ENCODE peak calls at places on chromosome 14, in eight cellular contexts. I, K, L, A, T, H, O and X are unnamed samples. For H3K9me3, the result is how much of the 10 kb centered on the place peaks cover.

GRCh38 chr14:51554953-51555352 is 96.8 kb upstream of the FRMD6 start:
- DNase-seq in K (peak), T (no peak), L (no peak), O (no peak), H (no peak), A (no peak), I (no peak), X (peak)

GRCh38 chr14:92400579-92401444 is 77.8 kb downstream of the SLC24A4 start:
- DNase-seq in H (no peak), K (no peak), I (no peak), O (no peak), T (no peak), A (no peak), L (no peak), X (peak)

GRCh38 chr14:100439781-100440180 is 116.6 kb downstream of the SLC25A47 start:
- DNase-seq in I (no peak), K (peak), A (no peak), T (no peak), O (no peak), H (no peak), L (no peak), X (peak)

GRCh38 chr14:22821193-22822016 is 6.2 kb upstream of the SLC7A7 start:
- DNase-seq in O (no peak), K (peak), H (no peak), I (peak), T (peak), A (no peak), L (no peak), X (peak)

GRCh38 chr14:37129047-37129446 is 43.4 kb downstream of the SLC25A21 start:
- DNase-seq in A (no peak), H (no peak), T (no peak), O (no peak), K (no peak), L (no peak), I (no peak), X (no peak)

GRCh38 chr14:61335876-61336275 is 14.5 kb downstream of the PRKCH start:
- DNase-seq in O (no peak), I (no peak), T (no peak), K (no peak), A (peak), H (no peak), L (no peak), X (no peak)

GRCh38 chr14:34623506-34623905 is 6.4 kb downstream of the SNX6 start:
- DNase-seq in T (no peak), I (no peak), A (no peak), K (peak), L (no peak), O (no peak), H (no peak), X (no peak)

GRCh38 chr14:95993768-95994592 is 45.2 kb upstream of the C14orf132 start:
- DNase-seq in I (peak), T (peak), O (peak), H (no peak), K (peak), A (peak), L (no peak), X (peak)

GRCh38 chr14:33956640-33957039 is 5.8 kb upstream of the EGLN3 start:
- DNase-seq in L (no peak), T (no peak), A (no peak), I (no peak), H (no peak), O (no peak), K (no peak), X (no peak)

GRCh38 chr14:80447396-80447795 is 236.1 kb upstream of the DIO2 start:
- DNase-seq in I (no peak), A (no peak), H (no peak), T (no peak), L (no peak), O (no peak), K (peak), X (peak)

GRCh38 chr14:69673099-69673498 is 61.7 kb downstream of the SUSD6 start:
- DNase-seq in L (no peak), H (no peak), K (no peak), T (no peak), A (peak), O (no peak), I (no peak), X (no peak)

DNA sequence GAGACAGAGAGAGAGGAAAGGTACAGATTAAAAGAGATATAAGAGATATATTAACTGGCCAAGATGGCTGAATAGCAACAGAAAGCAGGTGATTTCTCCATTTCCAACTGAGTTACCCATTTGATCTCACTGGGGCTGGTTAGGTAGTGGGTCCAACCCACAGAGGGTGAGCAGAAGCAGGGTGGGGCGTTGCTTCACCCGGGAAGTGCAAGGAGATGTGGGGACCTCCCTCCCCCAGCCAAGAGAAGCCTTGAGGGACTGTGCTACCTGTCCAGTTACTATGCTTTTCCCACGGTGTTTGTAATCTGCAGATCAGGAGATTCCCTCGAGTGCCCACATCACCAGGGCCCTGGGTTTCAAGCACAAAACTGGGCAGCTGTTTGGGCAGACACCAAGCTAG is 131.2 kb downstream of the AKAP6 start:
- DNase-seq in K (no peak), I (no peak), T (no peak), L (no peak), A (no peak), O (no peak), H (no peak), X (no peak)
- H3K27ac ChIP-seq in K (no peak), I (no peak), T (no peak), L (no peak), A (no peak), O (no peak), H (no peak), X (no peak)

GRCh38 chr14:19902409-19902808 is 18.0 kb upstream of the OR4K5 start:
- DNase-seq in I (no peak), K (no peak), H (no peak), T (no peak), L (no peak), O (no peak), A (no peak), X (no peak)

GRCh38 chr14:19906665-19907064 is 13.7 kb upstream of the OR4K5 start:
- DNase-seq in A (no peak), I (no peak), L (no peak), O (no peak), H (no peak), K (no peak), T (no peak), X (no peak)

GRCh38 chr14:19895282-19895681 is 20.3 kb downstream of the OR4K2 start:
- DNase-seq in L (no peak), K (no peak), H (no peak), A (no peak), I (no peak), O (no peak), T (no peak), X (no peak)

GRCh38 chr14:19900999-19901398 is 19.4 kb upstream of the OR4K5 start:
- DNase-seq in H (no peak), T (no peak), L (no peak), O (no peak), I (no peak), A (no peak), K (no peak), X (no peak)
- H3K9me3 ChIP-seq in H (under half), T (under half), L (under half), O (under half), I (under half), A (under half), K (under half), X (under half)

GRCh38 chr14:72677664-72678063 is 216.2 kb downstream of the DPF3 start:
- DNase-seq in A (no peak), K (peak), L (no peak), T (no peak), I (no peak), H (no peak), O (no peak), X (no peak)
- H3K4me3 ChIP-seq in A (no peak), K (no peak), L (no peak), T (no peak), I (no peak), H (no peak), O (no peak), X (no peak)

GRCh38 chr14:64185184-64185583 is 109.0 kb downstream of the ESR2 start:
- DNase-seq in H (no peak), A (no peak), K (no peak), O (no peak), T (no peak), I (no peak), L (no peak), X (no peak)

GRCh38 chr14:64190974-64191502 is 103.1 kb downstream of the ESR2 start:
- DNase-seq in O (no peak), L (no peak), T (no peak), I (no peak), K (peak), H (no peak), A (no peak), X (no peak)

GRCh38 chr14:64187331-64187730 is 106.8 kb downstream of the ESR2 start:
- DNase-seq in A (no peak), H (no peak), K (peak), T (no peak), O (no peak), L (no peak), I (no peak), X (no peak)

GRCh38 chr14:64184103-64184729 is 110.0 kb downstream of the ESR2 start:
- DNase-seq in I (peak), T (no peak), H (no peak), A (no peak), K (no peak), O (no peak), L (no peak), X (no peak)

DNA sequence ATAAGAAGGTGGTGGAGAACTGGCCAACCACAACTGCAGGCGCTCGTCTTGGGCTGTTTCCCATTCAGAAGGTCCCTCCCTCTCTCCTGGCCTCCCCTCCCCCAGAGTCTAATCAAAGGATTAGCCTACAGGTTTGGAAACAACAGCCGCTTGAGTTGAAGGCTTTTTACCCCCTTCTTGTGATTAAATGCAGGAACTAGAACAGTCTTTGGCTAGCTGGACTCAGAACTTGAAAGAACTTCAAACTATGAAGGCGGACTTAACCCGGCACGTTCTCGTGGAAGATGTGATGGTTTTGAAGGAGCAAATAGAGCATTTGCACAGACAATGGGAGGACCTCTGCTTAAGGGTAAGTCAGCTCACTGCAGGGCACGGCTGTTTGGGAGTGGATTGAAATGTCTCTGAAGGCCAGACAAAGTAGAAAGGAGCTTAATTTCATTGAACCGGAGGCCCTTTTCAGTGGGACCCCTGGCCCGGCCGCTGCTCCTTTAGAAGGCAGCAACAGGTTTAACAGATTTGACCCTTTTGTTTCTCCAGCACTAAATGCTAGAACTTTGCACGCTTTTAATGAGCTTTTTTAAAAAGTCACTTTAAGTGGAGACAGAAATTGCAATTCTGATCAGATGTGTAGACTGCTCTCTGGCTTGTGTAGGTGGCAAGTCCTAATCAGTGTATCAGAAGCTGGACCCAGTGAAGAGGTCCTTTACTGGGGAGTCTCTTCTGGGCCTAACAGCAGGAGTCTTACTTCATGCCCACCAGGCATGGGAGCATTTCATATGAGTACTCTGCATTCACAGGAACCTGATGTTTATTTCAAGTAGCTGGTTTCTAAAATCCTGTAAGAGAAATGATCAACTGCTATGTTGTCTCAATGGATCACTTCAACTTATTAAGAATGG is 107.7 kb downstream of the ESR2 start:
- DNase-seq in I (peak), L (no peak), K (no peak), T (no peak), O (no peak), A (no peak), H (no peak), X (no peak)
- H3K27ac ChIP-seq in I (peak), L (no peak), K (no peak), T (no peak), O (no peak), A (no peak), H (no peak), X (peak)

GRCh38 chr14:29236848-29237247 is 470.3 kb downstream of the FOXG1 start:
- DNase-seq in K (peak), T (no peak), O (no peak), H (no peak), L (no peak), A (no peak), I (no peak), X (peak)
- H3K9me3 ChIP-seq in K (under half), T (under half), O (under half), H (under half), L (under half), A (under half), I (under half), X (under half)

GRCh38 chr14:53153702-53154112 is 584 bp upstream of the DDHD1 start:
- DNase-seq in O (peak), K (no peak), L (no peak), A (no peak), I (no peak), T (no peak), H (no peak), X (no peak)
- H3K4me3 ChIP-seq in O (peak), K (peak), L (peak), A (no peak), I (no peak), T (peak), H (peak), X (peak)

GRCh38 chr14:90558983-90559590 is 162.3 kb downstream of the CALM1 start:
- DNase-seq in T (no peak), L (no peak), H (no peak), I (no peak), O (no peak), K (no peak), A (no peak), X (no peak)
- H3K27ac ChIP-seq in T (no peak), L (no peak), H (no peak), I (no peak), O (no peak), K (no peak), A (no peak), X (no peak)